ENCODE peak calls at places on chromosomes 16 and 17, in nine cellular contexts. B, K, X, V, P, C, N, Y and E are unnamed samples.

GRCh38 chr17:20281860-20282259 is 185.5 kb downstream of the LGALS9B start:
- DNase-seq in X (no peak), Y (no peak), C (peak; percentile 42), K (peak; percentile 19), B (no peak), V (no peak), N (no peak), P (no peak), E (no peak)

GRCh38 chr17:6108987-6109386 is 38.8 kb downstream of the WSCD1 start:
- DNase-seq in Y (no peak), N (no peak), P (no peak), K (no peak), B (no peak), X (no peak), C (peak; percentile 20), V (no peak), E (no peak)

GRCh38 chr16:86768231-86768791 is 190.0 kb downstream of the FOXL1 start:
- DNase-seq in B (no peak), K (no peak), Y (no peak), X (no peak), C (no peak), N (no peak), V (peak; percentile 51), P (no peak), E (no peak)

GRCh38 chr16:66475232-66475631 is 48.1 kb downstream of the BEAN1 start:
- DNase-seq in B (no peak), X (no peak), V (no peak), Y (no peak), K (no peak), N (no peak), C (peak; percentile 48), P (no peak), E (no peak)

GRCh38 chr16:58931436-58931835 is 197.3 kb upstream of the GOT2 start:
- DNase-seq in Y (no peak), P (no peak), C (no peak), V (no peak), N (no peak), X (no peak), K (no peak), B (no peak), E (no peak)

GRCh38 chr17:65485388-65486299 is 75.8 kb downstream of the AXIN2 start:
- DNase-seq in P (no peak), N (no peak), C (peak; percentile 37), K (no peak), V (peak; percentile 66), X (no peak), B (no peak), Y (no peak), E (no peak)

GRCh38 chr16:66270333-66270927 is 96.1 kb upstream of the CDH5 start:
- DNase-seq in X (peak; percentile 25), N (peak; percentile 65), B (peak; percentile 70), C (peak; percentile 96), Y (peak; percentile 54), K (peak; percentile 58), V (peak; percentile 77), P (peak; percentile 58), E (peak; percentile 86)

GRCh38 chr16:53323924-53324323 is 110.3 kb upstream of the RBL2 start:
- DNase-seq in B (no peak), N (no peak), V (no peak), P (no peak), X (no peak), C (no peak), K (no peak), Y (no peak), E (no peak)

GRCh38 chr16:77496934-77497333 is 62.1 kb upstream of the ADAMTS18 start:
- DNase-seq in P (no peak), N (no peak), B (no peak), K (no peak), C (no peak), V (peak; percentile 1), Y (peak; percentile 6), X (no peak), E (no peak)

GRCh38 chr17:57284984-57285646 is 28.8 kb downstream of the MSI2 start:
- DNase-seq in B (peak; percentile 90), C (peak; percentile 67), K (no peak), X (no peak), Y (no peak), P (no peak), N (peak; percentile 65), V (no peak), E (peak; percentile 46)

GRCh38 chr17:43829738-43830137 is 3.2 kb downstream of the MPP3 start:
- DNase-seq in C (no peak), Y (no peak), V (no peak), K (no peak), B (peak; percentile 1), X (no peak), P (no peak), N (no peak), E (no peak)

GRCh38 chr17:43994272-43995149 is 9.9 kb upstream of the NAGS start:
- DNase-seq in C (peak; percentile 94), P (no peak), Y (peak; percentile 66), N (peak; percentile 54), X (peak; percentile 28), V (peak; percentile 82), B (peak; percentile 57), K (peak; percentile 60), E (peak; percentile 86)

GRCh38 chr17:83146347-83146746 is 66.9 kb downstream of the METRNL start:
- DNase-seq in B (no peak), X (peak; percentile 18), Y (no peak), C (no peak), P (no peak), N (no peak), V (no peak), K (no peak), E (no peak)

GRCh38 chr17:50258647-50259483 is 15.4 kb upstream of the TMEM92 start:
- DNase-seq in P (no peak), K (no peak), C (peak; percentile 32), N (no peak), X (no peak), B (no peak), Y (no peak), V (peak; percentile 92), E (no peak)

GRCh38 chr17:37273419-37274051 is 102.2 kb upstream of the C17orf78 start:
- DNase-seq in X (no peak), V (peak; percentile 13), C (no peak), N (no peak), P (no peak), B (no peak), Y (peak; percentile 99), K (no peak), E (peak; percentile 28)

GRCh38 chr17:3558603-3559269 is 1.1 kb upstream of the TRPV3 start:
- DNase-seq in Y (peak; percentile 54), X (peak; percentile 98), K (peak; percentile 53), P (no peak), V (peak; percentile 43), N (no peak), C (peak; percentile 63), B (peak; percentile 97), E (no peak)
- H3K9ac ChIP-seq in Y (peak overlapping the region; percentile 62), X (peak overlapping the region; percentile 62), K (peak overlapping the region; percentile 16), P (no peak overlapping the region), V (no peak overlapping the region), N (no peak overlapping the region), C (no peak overlapping the region), B (peak overlapping the region; percentile 87), E (no peak overlapping the region)

GRCh38 chr16:49200223-49200820 is 81.3 kb downstream of the CBLN1 start:
- DNase-seq in C (no peak), Y (no peak), V (no peak), N (no peak), P (no peak), B (no peak), K (no peak), X (no peak), E (no peak)

GRCh38 chr16:49189286-49189685 is 92.4 kb downstream of the CBLN1 start:
- DNase-seq in N (no peak), B (no peak), K (no peak), P (no peak), X (peak; percentile 11), Y (no peak), C (no peak), V (no peak), E (no peak)

GRCh38 chr16:49193596-49193995 is 88.0 kb downstream of the CBLN1 start:
- DNase-seq in C (no peak), P (no peak), B (no peak), X (no peak), N (no peak), K (no peak), Y (no peak), V (no peak), E (no peak)

GRCh38 chr16:49194499-49195260 is 87.0 kb downstream of the CBLN1 start:
- DNase-seq in C (peak; percentile 51), V (no peak), X (no peak), Y (no peak), P (no peak), K (no peak), B (no peak), N (no peak), E (no peak)
- H3K27ac ChIP-seq in C (no peak overlapping the region), V (no peak overlapping the region), X (no peak overlapping the region), Y (no peak overlapping the region), P (no peak overlapping the region), K (no peak overlapping the region), B (no peak overlapping the region), N (no peak overlapping the region), E (no peak overlapping the region)

GRCh38 chr17:17693955-17694228 is 12.6 kb downstream of the RAI1 start:
- DNase-seq in K (no peak), X (no peak), P (no peak), N (no peak), Y (no peak), V (no peak), B (no peak), C (no peak), E (peak; percentile 38)
- H3K4me3 ChIP-seq in K (peak overlapping the region; percentile 71), X (no peak overlapping the region), P (peak overlapping the region; percentile 83), N (peak overlapping the region; percentile 80), Y (peak overlapping the region; percentile 73), V (peak overlapping the region; percentile 89), B (peak overlapping the region; percentile 60), C (peak overlapping the region; percentile 70), E (peak overlapping the region; percentile 56)

GRCh38 chr17:39755550-39756375 is 18.0 kb downstream of the GRB7 start:
- DNase-seq in P (no peak), C (peak; percentile 64), V (peak; percentile 25), B (peak; percentile 97), Y (peak; percentile 36), X (no peak), N (peak; percentile 23), K (no peak), E (no peak)

GRCh38 chr17:39756376-39757079 is 18.8 kb downstream of the GRB7 start:
- DNase-seq in B (no peak), V (no peak), X (no peak), Y (no peak), K (no peak), N (no peak), P (no peak), C (peak; percentile 67), E (no peak)

GRCh38 chr17:39754161-39754957 is 16.6 kb downstream of the GRB7 start:
- DNase-seq in V (peak; percentile 95), P (peak; percentile 73), X (peak; percentile 82), K (peak; percentile 94), N (peak; percentile 87), B (peak; percentile 98), Y (peak; percentile 87), C (peak; percentile 96), E (peak; percentile 86)

GRCh38 chr17:39753514-39754160 is 15.9 kb downstream of the GRB7 start:
- DNase-seq in P (no peak), X (no peak), C (peak; percentile 84), Y (no peak), V (peak; percentile 55), K (peak; percentile 67), B (peak; percentile 60), N (no peak), E (peak; percentile 69)

GRCh38 chr17:39754958-39755549 is 17.3 kb downstream of the GRB7 start:
- DNase-seq in V (peak; percentile 33), C (peak; percentile 85), B (no peak), N (no peak), Y (no peak), P (no peak), K (peak; percentile 43), X (no peak), E (peak; percentile 34)
- H3K9ac ChIP-seq in V (peak overlapping the region; percentile 89), C (no peak overlapping the region), B (peak overlapping the region; percentile 99), N (peak overlapping the region; percentile 69), Y (peak overlapping the region; percentile 89), P (peak overlapping the region; percentile 85), K (peak overlapping the region; percentile 93), X (peak overlapping the region; percentile 56), E (no peak overlapping the region)